ENCODE peak calls at places on chromosome 13, in five cellular contexts. U is fibroblast of villous mesenchyme, Z is transverse colon, I is fibroblast of pulmonary artery, N is AG10803. S is an unnamed sample.

GRCh38 chr13:41696163-41697003 is 239.0 kb downstream of the RGCC start:
- DNase-seq in U (peak), Z (no peak), I (peak), N (peak), S (no peak)

GRCh38 chr13:103694033-103694432 is 627.8 kb upstream of the SLC10A2 start:
- DNase-seq in U (no peak), Z (no peak), I (no peak), N (no peak), S (no peak)

GRCh38 chr13:112854321-112854720 is 114.7 kb upstream of the MCF2L start:
- DNase-seq in U (no peak), Z (no peak), I (no peak), N (no peak), S (no peak)

GRCh38 chr13:50344717-50345116 is 329.5 kb downstream of the KCNRG start:
- DNase-seq in U (no peak), Z (no peak), I (no peak), N (no peak), S (no peak)

GRCh38 chr13:113777311-113778260 is 18.6 kb downstream of the TMEM255B start:
- DNase-seq in U (peak), Z (no peak), I (peak), N (no peak), S (peak)

GRCh38 chr13:110565296-110565695 is 3.8 kb upstream of the RAB20 start:
- DNase-seq in U (no peak), Z (no peak), I (no peak), N (no peak), S (no peak)

GRCh38 chr13:33249066-33249465 is 36.5 kb downstream of the STARD13 start:
- DNase-seq in U (no peak), Z (no peak), I (peak), N (peak), S (no peak)

GRCh38 chr13:99123101-99124045 is 77.3 kb upstream of the UBAC2 start:
- DNase-seq in U (peak), Z (no peak), I (peak), N (peak), S (no peak)

GRCh38 chr13:40146063-40146462 is 490.6 kb downstream of the COG6 start:
- DNase-seq in U (no peak), Z (no peak), I (no peak), N (no peak), S (no peak)

GRCh38 chr13:58254961-58255360 is 623.4 kb downstream of the PCDH17 start:
- DNase-seq in U (no peak), Z (no peak), I (no peak), N (no peak), S (no peak)

GRCh38 chr13:29511439-29511814 is 84.1 kb downstream of the SLC7A1 start:
- DNase-seq in U (no peak), Z (no peak), I (no peak), N (no peak), S (no peak)

GRCh38 chr13:51325837-51326236 is 13.7 kb upstream of the SERPINE3 start:
- DNase-seq in U (no peak), Z (no peak), I (no peak), N (no peak), S (no peak)

GRCh38 chr13:50635504-50635903 is 208.0 kb downstream of the DLEU7 start:
- DNase-seq in U (peak), Z (peak), I (peak), N (peak), S (no peak)

GRCh38 chr13:26485288-26485687 is 72.2 kb upstream of the WASF3 start:
- DNase-seq in U (no peak), Z (no peak), I (no peak), N (no peak), S (no peak)

GRCh38 chr13:21902709-21903098 is 231.8 kb downstream of the FGF9 start:
- DNase-seq in U (no peak), Z (no peak), I (no peak), N (no peak), S (no peak)

GRCh38 chr13:52447815-52448552 is 2.5 kb downstream of the VPS36 start:
- DNase-seq in U (no peak), Z (no peak), I (no peak), N (no peak), S (no peak)

GRCh38 chr13:36543671-36544070 is 111.4 kb downstream of the CCNA1 start:
- DNase-seq in U (no peak), Z (no peak), I (peak), N (no peak), S (no peak)

GRCh38 chr13:51781246-51782022 is 22.5 kb downstream of the DHRS12 start:
- DNase-seq in U (no peak), Z (no peak), I (peak), N (no peak), S (no peak)

GRCh38 chr13:25372275-25373081 is 704 bp downstream of the ATP8A2 start:
- DNase-seq in U (no peak), Z (no peak), I (no peak), N (no peak), S (no peak)

GRCh38 chr13:52832268-52832667 is 16.2 kb downstream of the PCDH8 start:
- DNase-seq in U (no peak), Z (no peak), I (no peak), N (no peak), S (no peak)

GRCh38 chr13:111065698-111066097 is 49.4 kb upstream of the ARHGEF7 start:
- DNase-seq in U (no peak), Z (no peak), I (no peak), N (no peak), S (no peak)

GRCh38 chr13:31538067-31539042 is 201.0 kb upstream of the RXFP2 start:
- DNase-seq in U (peak), Z (peak), I (peak), N (peak), S (no peak)

GRCh38 chr13:42064966-42065365 is 16.5 kb downstream of the DGKH start:
- DNase-seq in U (peak), Z (no peak), I (no peak), N (no peak), S (no peak)

GRCh38 chr13:26482451-26483197 is 74.9 kb upstream of the WASF3 start:
- DNase-seq in U (peak), Z (peak), I (peak), N (peak), S (peak)

GRCh38 chr13:36418022-36418805 is 14.1 kb upstream of the CCNA1 start:
- DNase-seq in U (peak), Z (no peak), I (peak), N (peak), S (no peak)

GRCh38 chr13:65926750-65927171 is 1303.4 kb downstream of the PCDH9 start:
- DNase-seq in U (no peak), Z (peak), I (no peak), N (no peak), S (no peak)

GRCh38 chr13:108987945-108988344 is 358.5 kb downstream of the MYO16 start:
- DNase-seq in U (no peak), Z (no peak), I (no peak), N (peak), S (no peak)

GRCh38 chr13:92769064-92769463 is 457.5 kb upstream of the GPC6 start:
- DNase-seq in U (peak), Z (no peak), I (peak), N (peak), S (no peak)

GRCh38 chr13:113930711-113931637 is 42.9 kb downstream of the C13orf46 start:
- DNase-seq in U (no peak), Z (no peak), I (no peak), N (no peak), S (peak)

GRCh38 chr13:40221460-40222201 is 444.8 kb downstream of the FOXO1 start:
- DNase-seq in U (peak), Z (peak), I (peak), N (peak), S (no peak)

DNA sequence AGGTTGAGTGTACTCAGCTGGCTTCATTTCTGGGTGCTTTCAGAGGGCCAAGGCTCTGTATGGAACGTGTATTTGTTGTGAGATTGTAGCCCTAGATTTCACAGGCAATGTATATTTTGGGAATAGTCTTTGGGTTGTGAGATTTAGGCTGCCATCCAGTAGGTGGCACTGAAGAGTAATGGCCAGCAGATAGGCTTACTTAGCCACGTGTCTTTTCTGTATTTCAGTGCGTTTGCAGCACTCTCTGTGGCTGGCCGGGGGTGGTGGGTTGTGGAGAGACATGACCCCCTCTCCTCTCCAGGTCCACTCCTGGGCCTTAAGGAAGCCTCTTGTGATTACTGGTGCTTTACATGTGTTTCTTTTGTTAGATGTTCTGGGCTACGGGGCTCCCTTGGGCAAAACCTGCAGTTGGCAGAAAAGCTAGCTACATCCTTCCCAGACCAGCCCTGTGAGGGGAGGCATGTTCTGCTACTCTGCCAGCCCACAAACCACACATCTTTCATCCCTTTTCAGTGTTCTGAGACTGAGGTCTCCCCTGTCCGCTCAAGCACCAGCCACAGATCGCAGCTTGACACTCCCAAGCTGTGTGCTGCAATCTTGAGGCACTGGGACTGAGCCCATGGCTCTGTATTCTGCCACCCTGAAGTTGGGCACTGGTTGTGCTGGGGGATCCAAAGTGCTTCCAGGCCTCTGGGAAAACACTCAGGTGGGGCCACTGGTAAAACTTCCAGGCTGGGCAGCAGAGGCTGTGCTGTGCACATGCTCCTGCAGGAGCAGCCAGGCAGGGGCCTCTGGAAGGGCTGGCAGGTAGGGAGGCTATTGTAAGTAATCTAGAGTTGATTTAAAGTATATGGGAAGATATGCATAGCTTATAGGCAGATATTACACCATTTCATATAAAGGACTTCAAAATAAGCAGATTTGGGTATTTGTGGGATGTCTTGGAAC is 1096.8 kb upstream of the PCDH20 start:
- DNase-seq in U (peak), Z (peak), I (peak), N (peak), S (no peak)
- TF ChIP-seq CTCF in U (peak), Z (peak), I (peak), N (peak), S (no peak)

GRCh38 chr13:60379837-60380236 is 17.2 kb upstream of the TDRD3 start:
- DNase-seq in U (no peak), Z (no peak), I (no peak), N (no peak), S (no peak)
- TF ChIP-seq CTCF in U (peak), Z (no peak), I (peak), N (no peak), S (no peak)

GRCh38 chr13:96200810-96201209 is 110.9 kb downstream of the HS6ST3 start:
- DNase-seq in U (no peak), Z (no peak), I (no peak), N (no peak), S (no peak)
- TF ChIP-seq CTCF in U (no peak), Z (no peak), I (no peak), N (no peak), S (no peak)

DNA sequence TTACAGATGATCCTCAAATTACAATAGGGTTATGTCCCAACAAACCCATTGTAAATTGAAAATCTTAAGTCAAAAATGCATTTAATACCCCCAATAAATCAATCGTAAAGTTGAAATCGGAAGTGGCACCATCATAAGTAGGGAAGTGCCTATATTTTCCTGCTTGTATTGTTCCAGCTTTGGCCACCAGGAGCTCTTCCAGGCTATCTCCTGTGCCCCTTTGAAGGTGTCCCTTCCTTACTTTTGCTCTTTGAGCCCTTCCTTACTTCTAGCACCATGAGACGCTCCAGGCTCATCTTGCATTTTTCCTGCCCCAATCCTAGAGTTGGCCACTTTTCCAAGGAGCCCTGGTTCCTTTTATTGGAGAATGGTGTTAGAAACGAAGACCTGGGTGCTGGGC is 163.0 kb upstream of the TSC22D1 start:
- DNase-seq in U (no peak), Z (no peak), I (no peak), N (no peak), S (no peak)
- TF ChIP-seq CTCF in U (peak), Z (no peak), I (peak), N (peak), S (no peak)

GRCh38 chr13:49220035-49220855 is at the start of gene MLNR:
- DNase-seq in U (peak), Z (no peak), I (no peak), N (peak), S (no peak)
- TF ChIP-seq CTCF in U (no peak), Z (peak), I (no peak), N (no peak), S (no peak)

S was measured in omental fat pad.